ENCODE peak calls at places on chromosomes 11 and 22, in four cellular contexts. T is K562, L is WTC11, Y is HepG2. M is an unnamed sample.

GRCh38 chr22:47837703-47838102 is 1075.3 kb downstream of the TBC1D22A start:
- DNase-seq in Y (peak), L (peak), T (peak), M (no peak)

GRCh38 chr22:30906411-30906810 is 62.2 kb downstream of the MORC2 start:
- DNase-seq in T (no peak), Y (no peak), L (no peak), M (no peak)

GRCh38 chr22:17867160-17867785 is 93.0 kb upstream of the BID start:
- DNase-seq in T (peak), Y (no peak), L (no peak), M (no peak)

GRCh38 chr11:60978546-60979380 is 7.3 kb downstream of the CD6 start:
- DNase-seq in L (no peak), T (no peak), Y (no peak), M (peak)

GRCh38 chr11:117443269-117444186 is 115.9 kb downstream of the CEP164 start:
- DNase-seq in Y (peak), T (peak), L (peak), M (no peak)

GRCh38 chr11:91773090-91773489 is 451.5 kb upstream of the FAT3 start:
- DNase-seq in L (peak), T (peak), Y (no peak), M (no peak)

GRCh38 chr11:106608677-106609076 is 409.6 kb downstream of the GUCY1A2 start:
- DNase-seq in Y (no peak), L (no peak), T (no peak), M (no peak)

GRCh38 chr11:77126861-77127673 is 979 bp upstream of the MYO7A start:
- DNase-seq in Y (no peak), L (peak), T (peak), M (no peak)

GRCh38 chr11:114594703-114595102 is 883 bp downstream of the NXPE4 start:
- DNase-seq in Y (no peak), T (no peak), L (no peak), M (no peak)

GRCh38 chr11:101428918-101429317 is 154.9 kb downstream of the TRPC6 start:
- DNase-seq in Y (peak), T (no peak), L (no peak), M (no peak)

GRCh38 chr11:87260811-87261210 is 223.1 kb downstream of the TMEM135 start:
- DNase-seq in T (no peak), L (no peak), Y (no peak), M (no peak)

GRCh38 chr11:38711110-38711509 is 2113.1 kb upstream of the RAG2 start:
- DNase-seq in Y (no peak), T (no peak), L (no peak), M (no peak)

GRCh38 chr22:42863349-42863911 is 6.4 kb upstream of the ARFGAP3 start:
- DNase-seq in T (no peak), L (no peak), Y (no peak), M (peak)

GRCh38 chr22:44392446-44392921 is 79.7 kb upstream of the SHISAL1 start:
- DNase-seq in T (no peak), L (peak), Y (no peak), M (no peak)

GRCh38 chr11:19164230-19164855 is 37.4 kb downstream of the CSRP3 start:
- DNase-seq in T (no peak), Y (no peak), L (no peak), M (no peak)

GRCh38 chr22:22882033-22882717 is 5.4 kb upstream of the IGLL5 start:
- DNase-seq in L (no peak), Y (no peak), T (peak), M (no peak)

GRCh38 chr11:128400382-128401203 is 186.8 kb downstream of the ETS1 start:
- DNase-seq in T (no peak), L (no peak), Y (no peak), M (no peak)

GRCh38 chr11:45765836-45766235 is 39.1 kb upstream of the SLC35C1 start:
- DNase-seq in Y (no peak), T (no peak), L (no peak), M (no peak)

GRCh38 chr22:19292262-19293230 is 1.0 kb upstream of the CLTCL1 start:
- DNase-seq in T (no peak), L (no peak), Y (no peak), M (no peak)

GRCh38 chr11:2276999-2277328 is 6.6 kb upstream of the ASCL2 start:
- DNase-seq in T (no peak), L (no peak), Y (no peak), M (no peak)

DNA sequence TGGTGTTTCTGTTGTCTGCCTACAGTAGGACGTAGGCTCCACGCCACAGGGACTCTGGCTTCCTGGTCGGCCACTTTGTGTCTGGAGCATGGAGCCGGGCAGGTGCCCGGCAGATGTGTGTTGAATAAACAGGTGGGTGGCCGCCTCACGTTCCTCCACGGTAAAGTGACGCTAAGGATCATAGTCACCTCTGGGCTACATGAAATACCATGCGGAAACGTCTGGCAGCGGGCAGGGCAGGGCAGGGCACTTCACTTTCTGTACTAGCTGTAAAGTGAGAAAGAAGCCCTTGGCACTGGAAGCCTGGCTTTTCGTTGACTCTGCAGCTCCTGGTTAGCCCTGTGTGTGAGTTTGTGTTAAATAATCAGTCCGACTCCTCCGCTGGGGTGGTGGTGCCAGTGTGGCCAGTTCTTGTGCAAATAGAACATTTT is 52.4 kb downstream of the MCM5 start:
- DNase-seq in L (no peak), Y (no peak), T (no peak), M (no peak)
- TF ChIP-seq TCF7 in L (no peak), Y (no peak), T (no peak), M (no peak)

GRCh38 chr22:50200333-50201190 is at the start of gene SELENOO:
- DNase-seq in Y (peak), T (peak), L (peak), M (no peak)
- TF ChIP-seq TCF7 in Y (no peak), T (no peak), L (no peak), M (no peak)

DNA sequence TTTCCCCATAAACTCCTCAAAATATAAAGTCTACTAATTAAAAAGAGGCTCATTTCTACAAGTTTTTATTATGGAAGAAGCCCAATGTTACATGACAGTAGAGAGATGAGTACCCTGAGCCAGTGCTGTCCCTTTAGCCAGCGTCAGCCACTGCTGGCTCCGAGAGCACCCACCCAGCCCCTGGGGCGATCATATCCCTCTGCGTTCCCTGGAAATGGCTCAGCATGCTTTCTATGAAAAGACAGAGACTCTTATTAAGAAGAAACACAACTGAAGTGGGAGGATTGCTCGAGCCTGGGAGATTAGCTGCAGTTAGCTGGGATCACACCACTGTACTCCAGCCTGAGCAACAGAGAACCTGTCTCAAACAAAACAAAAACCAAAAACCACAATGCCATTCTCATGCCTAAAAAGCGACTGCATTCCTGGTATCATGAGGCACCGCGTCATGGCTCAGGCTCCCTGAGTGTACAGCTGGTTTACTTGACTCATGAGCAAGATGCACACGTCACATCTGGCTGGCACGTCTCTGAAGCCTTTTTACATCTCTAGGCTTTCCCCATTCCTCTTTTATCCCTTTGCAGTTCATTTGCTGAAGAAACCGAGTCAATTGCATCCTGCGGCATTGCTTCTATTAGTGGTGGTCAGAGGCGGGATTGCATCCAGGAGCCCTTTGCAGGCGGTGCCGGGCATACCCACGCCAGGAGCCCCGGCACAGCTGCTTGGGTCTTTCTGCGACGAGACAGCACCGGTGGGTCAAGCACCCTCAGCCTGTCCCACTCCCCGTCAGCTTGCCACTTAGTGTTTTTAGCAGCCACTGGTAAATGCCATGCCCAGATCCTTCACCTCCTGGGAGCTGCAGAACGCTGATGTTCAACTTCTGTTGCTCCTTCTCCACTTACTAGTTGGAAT is 119.9 kb downstream of the CTTN start:
- DNase-seq in T (no peak), Y (no peak), L (no peak), M (no peak)
- TF ChIP-seq TCF7 in T (no peak), Y (no peak), L (no peak), M (no peak)

DNA sequence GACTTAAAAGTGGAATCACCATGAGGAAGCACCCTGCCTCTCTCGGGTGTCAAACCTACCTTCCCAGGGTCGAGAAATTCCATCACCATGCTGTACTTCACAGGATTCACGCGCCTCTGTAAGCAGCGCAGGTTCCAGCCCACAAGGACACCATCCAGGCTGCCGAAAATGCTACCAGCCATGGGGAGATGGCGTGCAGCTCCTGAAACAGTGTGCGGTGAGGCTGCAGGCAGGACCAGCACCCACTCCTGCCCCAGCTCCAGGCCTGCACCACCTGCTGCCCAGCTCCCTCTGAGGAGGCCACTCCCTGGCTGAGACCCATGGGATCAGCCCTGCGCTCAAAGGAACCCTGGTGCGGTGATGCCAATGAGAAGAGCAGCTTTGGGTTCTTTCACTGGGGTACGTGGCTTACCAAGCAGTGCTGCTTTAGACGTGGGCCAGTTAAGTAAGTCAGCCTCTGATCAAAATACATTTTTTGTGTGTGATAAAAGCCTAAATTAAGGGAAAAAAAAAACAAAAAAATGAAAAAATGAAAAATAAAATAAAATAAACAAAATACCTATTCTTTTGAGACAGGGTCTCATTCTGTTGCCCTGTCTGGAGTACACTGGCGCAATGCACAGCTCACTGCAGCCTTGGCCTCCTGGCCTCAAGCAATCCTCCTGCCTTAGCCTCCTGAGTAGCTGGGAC is 115.4 kb downstream of the MED15 start:
- DNase-seq in Y (no peak), T (no peak), L (no peak), M (no peak)
- TF ChIP-seq TCF7 in Y (no peak), T (no peak), L (no peak), M (no peak)

GRCh38 chr11:111476366-111476765 is 35.8 kb downstream of the BTG4 start:
- DNase-seq in T (no peak), L (no peak), Y (no peak), M (no peak)
- TF ChIP-seq TCF7 in T (no peak), L (no peak), Y (no peak), M (no peak)

GRCh38 chr11:125272822-125273221 is 108.3 kb downstream of the PKNOX2 start:
- DNase-seq in T (no peak), L (no peak), Y (no peak), M (no peak)
- TF ChIP-seq TCF7 in T (no peak), L (no peak), Y (no peak), M (no peak)

M was measured in GM12878.